ENCODE peak calls at places on chromosomes 4 and X, in seven cellular contexts. One of them, this sample, is unnamed. For H3K4me1, the result is how much of the 10 kb centered on the place peaks cover.

GRCh38 chr4:140091305-140091704 is 62.7 kb downstream of the MAML3 start:
- DNase-seq in mammary epithelial cell: no peak
- DNase-seq in lung: no peak
- DNase-seq in left lung: no peak
- DNase-seq in fibroblast of lung: no peak
- DNase-seq in heart left ventricle: no peak
- DNase-seq in GM23248: peak
- DNase-seq in this sample: no peak

GRCh38 chr4:80878218-80878617 is 152.3 kb upstream of the BMP3 start:
- DNase-seq in mammary epithelial cell: no peak
- DNase-seq in lung: no peak
- DNase-seq in left lung: no peak
- DNase-seq in fibroblast of lung: no peak
- DNase-seq in heart left ventricle: no peak
- DNase-seq in GM23248: no peak
- DNase-seq in this sample: no peak

GRCh38 chr4:180909279-180909678 is 1333.9 kb upstream of the TENM3 start:
- DNase-seq in mammary epithelial cell: peak
- DNase-seq in lung: no peak
- DNase-seq in left lung: no peak
- DNase-seq in fibroblast of lung: peak
- DNase-seq in heart left ventricle: no peak
- DNase-seq in GM23248: peak
- DNase-seq in this sample: no peak

GRCh38 chr4:93814722-93815121 is 13.8 kb upstream of the ATOH1 start:
- DNase-seq in mammary epithelial cell: no peak
- DNase-seq in lung: no peak
- DNase-seq in left lung: no peak
- DNase-seq in fibroblast of lung: no peak
- DNase-seq in heart left ventricle: no peak
- DNase-seq in GM23248: no peak
- DNase-seq in this sample: peak

GRCh38 chrX:102517331-102517730 is 792 bp upstream of the TMSB15A start:
- DNase-seq in mammary epithelial cell: peak
- DNase-seq in lung: no peak
- DNase-seq in left lung: no peak
- DNase-seq in fibroblast of lung: peak
- DNase-seq in heart left ventricle: no peak
- DNase-seq in GM23248: peak
- DNase-seq in this sample: no peak

GRCh38 chr4:21476753-21477152 is 471.8 kb downstream of the KCNIP4 start:
- DNase-seq in mammary epithelial cell: no peak
- DNase-seq in lung: no peak
- DNase-seq in left lung: no peak
- DNase-seq in fibroblast of lung: no peak
- DNase-seq in heart left ventricle: no peak
- DNase-seq in GM23248: peak
- DNase-seq in this sample: no peak

GRCh38 chr4:156959298-156959702 is 12.3 kb downstream of the PDGFC start:
- DNase-seq in mammary epithelial cell: no peak
- DNase-seq in lung: no peak
- DNase-seq in left lung: no peak
- DNase-seq in fibroblast of lung: peak
- DNase-seq in heart left ventricle: no peak
- DNase-seq in GM23248: peak
- DNase-seq in this sample: no peak

GRCh38 chrX:2677764-2678163 is 13.3 kb upstream of the CD99 start:
- DNase-seq in mammary epithelial cell: peak
- DNase-seq in lung: peak
- DNase-seq in left lung: peak
- DNase-seq in fibroblast of lung: peak
- DNase-seq in heart left ventricle: peak
- DNase-seq in GM23248: peak
- DNase-seq in this sample: peak

GRCh38 chr4:143616771-143617170 is 83.7 kb downstream of the FREM3 start:
- DNase-seq in mammary epithelial cell: peak
- DNase-seq in lung: no peak
- DNase-seq in left lung: no peak
- DNase-seq in fibroblast of lung: peak
- DNase-seq in heart left ventricle: no peak
- DNase-seq in GM23248: peak
- DNase-seq in this sample: no peak

GRCh38 chr4:2857349-2857927 is 13.8 kb downstream of the ADD1 start:
- DNase-seq in mammary epithelial cell: no peak
- DNase-seq in lung: no peak
- DNase-seq in left lung: no peak
- DNase-seq in fibroblast of lung: no peak
- DNase-seq in heart left ventricle: no peak
- DNase-seq in GM23248: no peak
- DNase-seq in this sample: no peak

GRCh38 chr4:4642201-4643025 is 100.6 kb upstream of the STX18 start:
- DNase-seq in mammary epithelial cell: no peak
- DNase-seq in lung: no peak
- DNase-seq in left lung: no peak
- DNase-seq in fibroblast of lung: no peak
- DNase-seq in heart left ventricle: no peak
- DNase-seq in GM23248: no peak
- DNase-seq in this sample: no peak

GRCh38 chr4:131258361-131258760 is 1890.7 kb upstream of the PCDH10 start:
- DNase-seq in mammary epithelial cell: peak
- DNase-seq in lung: no peak
- DNase-seq in left lung: no peak
- DNase-seq in fibroblast of lung: no peak
- DNase-seq in heart left ventricle: no peak
- DNase-seq in GM23248: no peak
- DNase-seq in this sample: no peak

GRCh38 chrX:45322382-45322781 is 121.7 kb upstream of the DIPK2B start:
- DNase-seq in mammary epithelial cell: peak
- DNase-seq in lung: peak
- DNase-seq in left lung: no peak
- DNase-seq in fibroblast of lung: peak
- DNase-seq in heart left ventricle: peak
- DNase-seq in GM23248: peak
- DNase-seq in this sample: peak
- H3K27ac ChIP-seq in mammary epithelial cell: peak
- H3K27ac ChIP-seq in lung: no peak
- H3K27ac ChIP-seq in left lung: no peak
- H3K27ac ChIP-seq in fibroblast of lung: peak
- H3K27ac ChIP-seq in heart left ventricle: no peak
- H3K27ac ChIP-seq in GM23248: peak
- H3K27ac ChIP-seq in this sample: no peak

GRCh38 chr4:115274545-115274944 is 161.1 kb upstream of the NDST4 start:
- DNase-seq in mammary epithelial cell: no peak
- DNase-seq in lung: no peak
- DNase-seq in left lung: no peak
- DNase-seq in fibroblast of lung: no peak
- DNase-seq in heart left ventricle: no peak
- DNase-seq in GM23248: no peak
- DNase-seq in this sample: no peak
- H3K4me1 ChIP-seq in mammary epithelial cell: under half
- H3K4me1 ChIP-seq in lung: under half
- H3K4me1 ChIP-seq in left lung: under half
- H3K4me1 ChIP-seq in fibroblast of lung: under half
- H3K4me1 ChIP-seq in heart left ventricle: under half
- H3K4me1 ChIP-seq in GM23248: under half
- H3K4me1 ChIP-seq in this sample: under half

DNA sequence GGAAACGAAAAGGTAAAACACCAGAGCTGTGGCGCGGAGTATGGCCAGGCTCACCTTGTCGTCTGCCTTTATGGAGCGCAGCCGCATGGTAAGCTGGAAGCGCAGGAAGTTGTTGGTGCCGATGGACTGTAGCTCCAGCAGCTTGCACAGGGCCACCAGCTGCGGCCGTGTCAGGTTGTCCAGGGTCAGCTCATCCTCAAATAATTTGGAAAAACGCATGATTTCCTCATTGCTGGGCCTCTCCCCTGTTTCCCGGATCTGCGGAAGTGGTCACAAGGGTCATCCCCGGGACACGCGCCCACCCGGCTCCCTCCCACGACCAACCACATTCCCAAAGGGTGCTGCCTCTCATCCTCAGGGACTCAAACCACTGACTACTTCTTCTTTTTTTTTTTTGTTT is 23.3 kb downstream of the LETM1 start:
- DNase-seq in mammary epithelial cell: no peak
- DNase-seq in lung: no peak
- DNase-seq in left lung: no peak
- DNase-seq in fibroblast of lung: no peak
- DNase-seq in heart left ventricle: no peak
- DNase-seq in GM23248: no peak
- DNase-seq in this sample: no peak
- H3K27ac ChIP-seq in mammary epithelial cell: no peak
- H3K27ac ChIP-seq in lung: no peak
- H3K27ac ChIP-seq in left lung: no peak
- H3K27ac ChIP-seq in fibroblast of lung: no peak
- H3K27ac ChIP-seq in heart left ventricle: no peak
- H3K27ac ChIP-seq in GM23248: no peak
- H3K27ac ChIP-seq in this sample: no peak

DNA sequence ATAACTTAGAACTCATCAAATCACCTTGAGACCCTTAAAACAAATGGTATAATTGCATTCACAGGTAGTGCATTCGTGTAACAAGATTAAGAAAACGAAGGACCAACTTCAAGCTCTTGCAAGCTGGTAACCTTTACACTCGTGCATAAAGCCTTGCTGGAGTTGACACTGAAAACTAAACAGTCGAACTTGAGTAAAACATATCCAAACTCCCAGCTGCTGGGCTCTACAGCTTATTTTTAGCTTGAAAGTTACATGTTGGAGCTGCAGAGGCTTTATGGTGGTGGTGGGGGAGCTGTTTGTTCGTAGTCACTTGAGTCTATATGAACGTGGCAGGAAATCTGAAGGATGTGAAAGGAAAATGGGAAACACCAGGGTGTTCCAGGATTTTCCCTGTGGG is 2.7 kb upstream of the WDR1 start:
- DNase-seq in mammary epithelial cell: no peak
- DNase-seq in lung: no peak
- DNase-seq in left lung: no peak
- DNase-seq in fibroblast of lung: no peak
- DNase-seq in heart left ventricle: no peak
- DNase-seq in GM23248: no peak
- DNase-seq in this sample: no peak
- H3K4me1 ChIP-seq in mammary epithelial cell: under half
- H3K4me1 ChIP-seq in lung: under half
- H3K4me1 ChIP-seq in left lung: under half
- H3K4me1 ChIP-seq in fibroblast of lung: under half
- H3K4me1 ChIP-seq in heart left ventricle: under half
- H3K4me1 ChIP-seq in GM23248: under half
- H3K4me1 ChIP-seq in this sample: under half

This sample was measured in tibial artery.